ENCODE peak calls at places on chromosomes 3 and 15, in seven cellular contexts. B, L, C, H, R, G and D are unnamed samples.

GRCh38 chr3:53813229-53813628 is 33.0 kb downstream of the CHDH start:
- DNase-seq in B (no peak), L (no peak), C (no peak), H (no peak), R (no peak), G (no peak), D (no peak)

GRCh38 chr3:178291555-178291954 is 244.7 kb upstream of the KCNMB2 start:
- DNase-seq in B (no peak), L (no peak), C (no peak), H (peak; percentile 49), R (no peak), G (no peak), D (no peak)

GRCh38 chr3:16148783-16149182 is 25.7 kb upstream of the GALNT15 start:
- DNase-seq in B (peak; percentile 93), L (peak; percentile 83), C (no peak), H (no peak), R (no peak), G (no peak), D (peak; percentile 58)

GRCh38 chr15:69491051-69491505 is 38.5 kb downstream of the RPLP1 start:
- DNase-seq in B (no peak), L (peak; percentile 55), C (no peak), H (no peak), R (peak; percentile 24), G (no peak), D (peak; percentile 48)

GRCh38 chr3:99315896-99316295 is 322.5 kb upstream of the COL8A1 start:
- DNase-seq in B (no peak), L (no peak), C (no peak), H (no peak), R (no peak), G (no peak), D (no peak)

GRCh38 chr15:71782447-71783165 is 27.7 kb upstream of the NR2E3 start:
- DNase-seq in B (no peak), L (no peak), C (no peak), H (no peak), R (no peak), G (no peak), D (no peak)

GRCh38 chr3:143134446-143134845 is 14.9 kb downstream of the CHST2 start:
- DNase-seq in B (no peak), L (no peak), C (no peak), H (no peak), R (no peak), G (no peak), D (no peak)

GRCh38 chr3:155026999-155027591 is 53.0 kb upstream of the MME start:
- DNase-seq in B (no peak), L (no peak), C (no peak), H (no peak), R (no peak), G (no peak), D (no peak)

GRCh38 chr3:124401841-124402240 is 328.4 kb upstream of the UMPS start:
- DNase-seq in B (no peak), L (no peak), C (no peak), H (no peak), R (no peak), G (no peak), D (no peak)

GRCh38 chr15:78726870-78727551 is 84.3 kb downstream of the ADAMTS7 start:
- DNase-seq in B (no peak), L (no peak), C (no peak), H (peak; percentile 55), R (peak; percentile 93), G (peak; percentile 49), D (no peak)

GRCh38 chr15:95887666-95888480 is 442.6 kb upstream of the NR2F2 start:
- DNase-seq in B (no peak), L (no peak), C (peak; percentile 46), H (no peak), R (no peak), G (no peak), D (no peak)

GRCh38 chr15:92005154-92005553 is 151.6 kb downstream of the SLCO3A1 start:
- DNase-seq in B (no peak), L (no peak), C (no peak), H (peak; percentile 52), R (no peak), G (no peak), D (no peak)

GRCh38 chr15:48636511-48636910 is 9.0 kb downstream of the FBN1 start:
- DNase-seq in B (no peak), L (no peak), C (no peak), H (no peak), R (no peak), G (no peak), D (no peak)

DNA sequence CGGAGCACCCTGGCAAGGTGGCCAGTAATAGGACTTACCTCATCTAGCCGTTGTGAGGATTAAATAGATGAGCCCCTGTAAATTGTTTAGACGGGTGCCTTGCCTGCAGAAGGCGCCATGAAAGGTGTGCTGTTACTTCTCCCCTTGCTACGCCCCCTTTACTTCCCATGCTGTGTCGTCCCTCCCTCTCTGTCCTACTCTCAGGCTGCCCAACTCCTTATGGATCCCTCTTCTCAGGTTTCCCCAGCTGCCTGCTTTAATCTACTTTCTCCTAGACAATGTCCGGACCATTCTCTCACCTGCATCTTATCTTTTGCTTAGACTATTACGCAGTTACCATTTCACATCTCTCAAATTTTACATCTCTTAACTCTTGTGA is 1.7 kb upstream of the FBXW12 start:
- DNase-seq in B (no peak), L (no peak), C (no peak), H (no peak), R (no peak), G (no peak), D (no peak)
- H3K27ac ChIP-seq in B (no peak overlapping the region), L (no peak overlapping the region), C (no peak overlapping the region), H (no peak overlapping the region), R (no peak overlapping the region), G (no peak overlapping the region), D (no peak overlapping the region)

GRCh38 chr3:64332461-64333350 is 107.4 kb upstream of the PRICKLE2 start:
- DNase-seq in B (no peak), L (no peak), C (no peak), H (no peak), R (no peak), G (no peak), D (no peak)

GRCh38 chr3:64327039-64327804 is 102.0 kb upstream of the PRICKLE2 start:
- DNase-seq in B (peak; percentile 84), L (peak; percentile 75), C (no peak), H (no peak), R (peak; percentile 21), G (no peak), D (peak; percentile 77)

GRCh38 chr3:64331605-64332004 is 106.3 kb upstream of the PRICKLE2 start:
- DNase-seq in B (no peak), L (no peak), C (no peak), H (no peak), R (no peak), G (no peak), D (no peak)

GRCh38 chr3:64329037-64329436 is 103.8 kb upstream of the PRICKLE2 start:
- DNase-seq in B (no peak), L (no peak), C (peak; percentile 18), H (no peak), R (peak; percentile 56), G (no peak), D (no peak)
- TF ChIP-seq CTCF in B (no peak), L (no peak), C (peak; percentile 65), H (peak; percentile 13), R (peak; percentile 67), G (no peak), D (no peak)

GRCh38 chr15:22866066-22866465 is 27.6 kb downstream of the NIPA2 start:
- DNase-seq in B (no peak), L (no peak), C (no peak), H (no peak), R (no peak), G (no peak), D (no peak)
- H3K4me1 ChIP-seq in B (no peaks in the 10 kb centered on the region), L (peaks cover 9% of the 10 kb centered on the region), C (no peaks in the 10 kb centered on the region), H (no peaks in the 10 kb centered on the region), R (no peaks in the 10 kb centered on the region), G (no peaks in the 10 kb centered on the region), D (peaks cover 10% of the 10 kb centered on the region)

GRCh38 chr3:141332436-141332835 is 35.9 kb upstream of the ZBTB38 start:
- DNase-seq in B (no peak), L (no peak), C (no peak), H (no peak), R (no peak), G (no peak), D (no peak)
- H3K27ac ChIP-seq in B (no peak overlapping the region), L (peak overlapping the region; percentile 20), C (no peak overlapping the region), H (peak overlapping the region; percentile 87), R (peak overlapping the region; percentile 45), G (peak overlapping the region; percentile 48), D (peak overlapping the region; percentile 67)

GRCh38 chr3:42443819-42444436 is 33.5 kb upstream of the LYZL4 start:
- DNase-seq in B (peak; percentile 32), L (peak; percentile 82), C (peak; percentile 14), H (peak; percentile 85), R (peak; percentile 98), G (peak; percentile 59), D (peak; percentile 79)

GRCh38 chr3:42439461-42440075 is 29.2 kb upstream of the LYZL4 start:
- DNase-seq in B (no peak), L (no peak), C (no peak), H (no peak), R (no peak), G (no peak), D (no peak)

GRCh38 chr3:42443292-42443691 is 32.9 kb upstream of the LYZL4 start:
- DNase-seq in B (no peak), L (no peak), C (no peak), H (no peak), R (peak; percentile 58), G (no peak), D (no peak)

GRCh38 chr3:42440924-42441323 is 30.5 kb upstream of the LYZL4 start:
- DNase-seq in B (no peak), L (no peak), C (no peak), H (no peak), R (peak; percentile 77), G (no peak), D (no peak)

GRCh38 chr3:42442640-42443039 is 32.2 kb upstream of the LYZL4 start:
- DNase-seq in B (no peak), L (no peak), C (no peak), H (no peak), R (peak; percentile 78), G (no peak), D (no peak)
- TF ChIP-seq CTCF in B (no peak), L (no peak), C (peak; percentile 26), H (no peak), R (peak; percentile 64), G (no peak), D (no peak)